ENCODE peak calls at places on chromosomes 16 and 17, in eight cellular contexts. S is H1, Q is fibroblast of pulmonary artery, K is kidney epithelial cell, R is brain microvascular endothelial cell, C is cardiac fibroblast, Z is psoas muscle, P is lower leg skin. H is an unnamed sample.

GRCh38 chr16:20918486-20919239 is 18.1 kb downstream of the LYRM1 start:
- DNase-seq in P (peak), K (no peak), S (no peak), Z (peak), Q (peak), R (no peak), C (peak), H (peak)

GRCh38 chr17:28551421-28552186 is 820 bp downstream of the UNC119 start:
- DNase-seq in P (no peak), S (no peak), Q (peak), Z (no peak), C (no peak), K (no peak), R (no peak), H (peak)

GRCh38 chr17:2815781-2816185 is 19.5 kb downstream of the RAP1GAP2 start:
- DNase-seq in Q (no peak), Z (no peak), K (no peak), C (no peak), R (no peak), S (no peak), P (no peak), H (no peak)

GRCh38 chr16:50360033-50360778 is 8.6 kb downstream of the BRD7 start:
- DNase-seq in Q (peak), C (peak), Z (no peak), K (no peak), S (no peak), R (no peak), P (no peak), H (no peak)

GRCh38 chr17:30597776-30598288 is 120.6 kb downstream of the GOSR1 start:
- DNase-seq in K (no peak), S (no peak), Q (no peak), R (no peak), C (no peak), Z (no peak), P (peak), H (no peak)

GRCh38 chr17:9162275-9162985 is 141.1 kb downstream of the NTN1 start:
- DNase-seq in S (peak), Q (no peak), C (no peak), P (no peak), R (no peak), Z (no peak), K (no peak), H (no peak)

GRCh38 chr16:9797306-9797705 is 384.9 kb downstream of the GRIN2A start:
- DNase-seq in C (peak), Q (peak), S (no peak), Z (no peak), K (no peak), R (peak), P (no peak), H (peak)

GRCh38 chr17:17902357-17902756 is 65.6 kb upstream of the SREBF1 start:
- DNase-seq in C (no peak), Q (no peak), S (no peak), K (no peak), P (no peak), R (no peak), Z (no peak), H (no peak)

GRCh38 chr16:66511615-66512500 is 38.1 kb downstream of the TK2 start:
- DNase-seq in S (peak), Q (peak), K (peak), R (peak), C (peak), P (peak), Z (no peak), H (peak)

GRCh38 chr17:8939496-8940334 is 25.8 kb downstream of the PIK3R5 start:
- DNase-seq in C (no peak), R (no peak), Q (no peak), P (no peak), K (no peak), S (no peak), Z (no peak), H (no peak)

GRCh38 chr16:50519001-50519400 is 29.2 kb upstream of the NKD1 start:
- DNase-seq in P (peak), C (no peak), Q (no peak), K (no peak), S (no peak), R (no peak), Z (no peak), H (no peak)

GRCh38 chr17:29591737-29592624 is 951 bp upstream of the ANKRD13B start:
- DNase-seq in C (peak), Q (peak), K (no peak), P (peak), Z (peak), R (peak), S (no peak), H (peak)

GRCh38 chr16:64428463-64428862 is 693.4 kb downstream of the CDH11 start:
- DNase-seq in S (no peak), Z (no peak), C (peak), R (peak), Q (peak), K (no peak), P (no peak), H (peak)

GRCh38 chr16:86066755-86067154 is 167.8 kb downstream of the IRF8 start:
- DNase-seq in P (no peak), C (no peak), Z (no peak), K (no peak), Q (no peak), R (no peak), S (no peak), H (no peak)

GRCh38 chr16:52405441-52405840 is 141.5 kb downstream of the TOX3 start:
- DNase-seq in Q (no peak), P (no peak), R (no peak), K (no peak), C (no peak), Z (no peak), S (no peak), H (no peak)

GRCh38 chr16:85832578-85833539 is 33.4 kb downstream of the COX4I1 start:
- DNase-seq in K (no peak), R (no peak), C (no peak), S (no peak), P (no peak), Q (peak), Z (no peak), H (no peak)

GRCh38 chr17:56424543-56425044 is 168.9 kb upstream of the NOG start:
- DNase-seq in R (no peak), P (no peak), C (no peak), Z (no peak), S (no peak), K (no peak), Q (no peak), H (no peak)

GRCh38 chr17:16381496-16381820 is 567 bp downstream of the UBB start:
- DNase-seq in P (no peak), Q (peak), K (no peak), Z (no peak), S (no peak), C (peak), R (no peak), H (no peak)

GRCh38 chr17:55067697-55068439 is 99.3 kb downstream of the STXBP4 start:
- DNase-seq in R (no peak), Z (no peak), P (no peak), Q (peak), S (no peak), K (peak), C (peak), H (peak)

GRCh38 chr16:29743827-29744531 is 1.8 kb downstream of the C16orf54 start:
- DNase-seq in R (no peak), P (no peak), S (no peak), Z (no peak), K (no peak), Q (no peak), C (no peak), H (no peak)

GRCh38 chr16:56576585-56577299 is 11.9 kb downstream of the MT4 start:
- DNase-seq in K (no peak), R (peak), S (peak), P (peak), Q (peak), C (peak), Z (peak), H (peak)

GRCh38 chr17:15454328-15454727 is 13.1 kb downstream of the CDRT4 start:
- DNase-seq in Q (no peak), K (no peak), S (no peak), C (no peak), Z (no peak), R (no peak), P (peak), H (no peak)

GRCh38 chr16:47323241-47323640 is 137.6 kb downstream of the ITFG1 start:
- DNase-seq in C (no peak), K (no peak), S (no peak), Z (no peak), Q (no peak), R (no peak), P (no peak), H (no peak)

DNA sequence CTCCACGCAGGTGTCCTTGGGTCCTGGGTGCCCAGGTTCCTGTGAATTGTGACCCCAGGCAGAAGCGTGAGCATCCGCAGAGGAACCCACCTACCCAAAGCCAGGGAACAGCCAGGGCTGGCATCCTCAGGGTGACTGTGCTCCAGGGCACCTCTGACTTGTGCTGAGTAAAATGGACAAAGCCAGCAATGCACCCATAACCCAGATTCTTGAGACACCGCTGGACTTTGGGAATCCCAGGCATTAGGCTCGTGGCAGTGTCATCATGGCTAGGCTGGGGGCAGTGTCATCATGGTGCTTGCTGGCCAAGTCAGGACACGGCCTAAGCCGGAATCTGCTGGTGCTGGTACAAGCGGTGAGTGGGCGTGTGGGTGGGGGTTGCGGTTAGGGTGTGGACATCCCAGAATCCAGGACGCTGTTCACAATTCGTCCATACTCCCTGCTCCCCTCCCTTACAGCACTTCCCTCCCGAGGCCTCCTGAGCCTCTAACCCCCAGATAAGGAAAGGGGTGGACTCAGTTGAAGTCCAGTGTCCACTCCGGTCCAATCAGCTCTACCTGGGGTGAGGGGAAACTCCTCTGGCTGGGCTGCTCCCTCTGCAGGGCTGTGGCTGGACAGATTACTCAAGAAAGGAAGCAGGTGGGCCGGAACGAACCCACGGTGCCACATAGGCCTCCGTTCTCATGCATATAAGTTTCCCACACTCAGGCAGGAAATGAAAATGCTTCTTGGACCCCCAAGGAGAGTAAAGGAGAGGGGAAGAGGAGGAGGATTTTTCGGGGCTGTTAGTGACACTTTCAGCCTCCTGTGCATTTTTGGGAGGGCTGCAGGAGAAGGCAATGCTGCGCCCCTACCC is 138.9 kb downstream of the SEC14L1 start:
- DNase-seq in P (no peak), Q (peak), Z (no peak), S (no peak), K (no peak), R (no peak), C (peak), H (no peak)
- H3K4me3 ChIP-seq in P (no peak), Q (peak), Z (no peak), S (peak), K (no peak), R (no peak), C (peak), H (no peak)

GRCh38 chr16:68267612-68268405 is 3.5 kb downstream of the SLC7A6 start:
- DNase-seq in S (no peak), P (no peak), Q (no peak), C (no peak), R (no peak), Z (no peak), K (no peak), H (no peak)

GRCh38 chr16:68263559-68264127 is 683 bp upstream of the SLC7A6 start:
- DNase-seq in K (no peak), P (no peak), S (no peak), Q (no peak), Z (no peak), C (no peak), R (no peak), H (no peak)

GRCh38 chr16:68265078-68265925 is 976 bp downstream of the SLC7A6 start:
- DNase-seq in S (no peak), C (peak), P (peak), R (peak), Q (peak), K (peak), Z (peak), H (peak)

GRCh38 chr16:68259421-68259820 is 4.9 kb upstream of the SLC7A6 start:
- DNase-seq in Z (no peak), R (no peak), Q (no peak), C (no peak), S (no peak), P (no peak), K (no peak), H (no peak)

DNA sequence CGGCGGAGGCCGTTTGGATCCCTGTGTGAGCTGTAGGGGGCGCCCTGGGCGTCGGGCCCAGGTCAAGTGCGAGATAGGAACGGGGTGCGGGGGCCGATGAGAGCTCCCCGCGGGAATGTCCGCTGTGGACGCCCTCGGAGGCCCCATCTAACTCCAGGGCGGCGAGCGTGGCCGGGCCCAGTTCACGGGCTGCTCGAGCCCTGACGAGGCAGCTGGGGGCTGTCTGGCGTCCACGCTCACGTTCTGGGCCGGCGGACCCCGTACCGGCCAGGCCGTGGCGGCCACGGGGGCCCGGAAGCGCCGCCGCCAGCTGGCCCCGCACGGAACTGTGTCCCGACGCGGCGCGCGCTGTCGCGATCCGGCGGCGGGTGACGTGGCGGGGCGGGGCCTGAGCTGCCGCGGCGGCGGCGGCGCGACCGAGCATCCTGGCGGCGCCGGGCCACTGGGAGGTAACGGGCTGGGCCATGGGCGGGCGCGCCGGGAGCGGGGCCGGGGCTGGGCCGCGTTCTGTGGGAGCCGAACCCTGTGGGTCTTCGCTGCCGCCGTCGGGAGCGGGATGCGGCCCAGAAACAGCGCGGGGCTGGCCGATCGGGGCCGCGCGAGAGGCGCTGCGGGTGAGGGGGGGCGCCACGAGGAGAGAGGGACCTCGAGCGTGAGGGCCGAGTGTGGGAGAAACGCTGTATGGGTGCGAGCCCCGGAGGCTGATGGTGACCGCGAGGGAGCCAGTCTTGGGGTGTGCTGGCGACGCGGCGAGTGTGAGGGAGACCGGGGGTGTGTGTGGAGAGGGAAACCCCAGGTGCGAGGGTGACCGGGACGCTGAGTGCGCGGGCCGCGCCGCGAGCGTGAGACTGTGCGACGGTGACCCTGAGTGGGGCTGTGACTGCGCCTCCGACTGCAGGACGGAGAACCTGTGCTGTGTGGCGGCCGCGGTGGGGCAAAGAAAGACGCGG is at the start of gene SLC7A6:
- DNase-seq in Q (peak), R (peak), K (no peak), Z (peak), S (no peak), P (peak), C (peak), H (peak)
- TF ChIP-seq CTCF in Q (peak), R (peak), K (peak), Z (peak), S (peak), P (no peak), C (peak), H (peak)

GRCh38 chr17:13596241-13596941 is 5.3 kb downstream of the HS3ST3A1 start:
- DNase-seq in R (no peak), Q (no peak), Z (no peak), S (no peak), C (no peak), P (no peak), K (no peak), H (no peak)
- H3K4me3 ChIP-seq in R (no peak), Q (peak), Z (no peak), S (no peak), C (no peak), P (no peak), K (peak), H (no peak)

DNA sequence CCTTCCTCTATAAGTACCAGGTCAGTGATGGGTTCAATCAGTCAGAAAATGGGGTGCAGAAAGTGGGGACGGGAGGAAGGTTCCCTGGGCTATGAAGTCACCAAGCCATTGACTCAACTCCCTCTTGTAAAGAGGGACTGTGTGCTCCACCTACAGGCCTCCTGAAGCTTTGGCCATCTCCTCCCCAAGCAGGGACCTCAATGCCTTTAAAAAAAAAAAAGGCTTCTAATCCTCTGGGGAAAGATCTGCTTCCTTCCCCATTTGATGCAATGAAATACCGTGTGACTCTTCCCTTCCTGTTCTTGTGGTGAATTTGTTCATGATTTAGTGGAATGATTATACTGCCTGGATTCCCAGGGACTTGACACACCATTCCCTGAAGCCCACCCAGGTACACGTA is 30.8 kb downstream of the VWA3A start:
- DNase-seq in R (no peak), Z (no peak), S (no peak), P (no peak), Q (peak), C (peak), K (no peak), H (no peak)
- TF ChIP-seq CTCF in R (peak), Z (no peak), S (no peak), P (no peak), Q (no peak), C (peak), K (no peak), H (no peak)

GRCh38 chr16:27378871-27379580 is 22.9 kb upstream of the IL21R start:
- DNase-seq in S (no peak), Z (no peak), P (peak), R (no peak), K (peak), C (peak), Q (no peak), H (no peak)
- H3K4me3 ChIP-seq in S (no peak), Z (no peak), P (no peak), R (no peak), K (no peak), C (no peak), Q (no peak), H (no peak)

GRCh38 chr17:78174870-78175642 is 6.7 kb downstream of the SYNGR2 start:
- DNase-seq in P (no peak), C (no peak), Q (no peak), K (no peak), Z (peak), S (no peak), R (no peak), H (no peak)
- TF ChIP-seq CTCF in P (no peak), C (no peak), Q (no peak), K (peak), Z (no peak), S (peak), R (no peak), H (no peak)

DNA sequence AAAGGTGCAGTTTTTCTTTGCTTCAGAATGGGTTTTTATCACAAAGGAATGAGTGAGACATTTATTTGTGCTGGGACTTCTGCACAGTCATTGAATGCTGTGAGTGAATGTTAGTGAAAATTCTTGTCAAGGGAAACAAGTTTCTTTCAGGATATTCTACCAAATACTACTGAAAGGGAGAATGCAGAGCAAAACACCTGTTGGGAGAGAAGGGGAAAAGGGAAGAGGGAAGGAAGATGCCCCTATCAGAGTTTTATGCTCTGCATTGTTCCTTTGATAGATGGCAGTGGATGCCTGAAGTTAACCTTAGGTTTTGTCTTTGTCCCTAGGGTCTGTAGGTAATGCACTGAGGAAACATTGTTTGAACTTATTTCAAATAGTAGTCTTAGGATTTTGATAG is 3.1 kb downstream of the GGNBP2 start:
- DNase-seq in S (no peak), Z (no peak), R (no peak), P (no peak), C (no peak), K (no peak), Q (no peak), H (no peak)
- H3K4me3 ChIP-seq in S (no peak), Z (peak), R (peak), P (no peak), C (peak), K (no peak), Q (peak), H (peak)

H was measured in foreskin fibroblast.